ENCODE peak calls at places on chromosome 11, in seven cellular contexts. C is PC-3, F is IMR-90, O is mesendoderm, Y is neuronal stem cell, D is mesenchymal stem cell, G is fibroblast of lung. K is an unnamed sample. For H3K4me1, the result is how much of the 10 kb centered on the place peaks cover.

GRCh38 chr11:27255447-27255828 is 107.6 kb downstream of the CCDC34 start:
- DNase-seq in F (peak), C (no peak), O (no peak), G (peak), D (no peak), Y (no peak), K (no peak)

GRCh38 chr11:134558258-134558835 is 146.3 kb upstream of the B3GAT1 start:
- DNase-seq in F (no peak), C (no peak), D (no peak), O (no peak), Y (no peak), G (no peak), K (no peak)

GRCh38 chr11:30326114-30326783 is 3.3 kb downstream of the ARL14EP start:
- DNase-seq in Y (no peak), O (no peak), G (peak), C (peak), D (peak), F (peak), K (no peak)

GRCh38 chr11:75562048-75562835 is at the start of gene SERPINH1:
- DNase-seq in G (peak), O (peak), F (peak), Y (no peak), C (peak), D (peak), K (peak)

GRCh38 chr11:125621995-125622394 is 3.0 kb upstream of the CHEK1 start:
- DNase-seq in Y (no peak), D (peak), C (peak), F (peak), G (peak), O (no peak), K (no peak)

GRCh38 chr11:100735949-100736675 is 49.0 kb downstream of the ARHGAP42 start:
- DNase-seq in D (peak), Y (no peak), O (peak), G (peak), F (peak), C (no peak), K (no peak)

GRCh38 chr11:11531127-11531526 is 90.7 kb downstream of the GALNT18 start:
- DNase-seq in O (no peak), G (no peak), Y (no peak), F (no peak), C (no peak), D (no peak), K (no peak)

GRCh38 chr11:14529933-14530332 is 9.7 kb upstream of the PSMA1 start:
- DNase-seq in C (peak), O (peak), Y (no peak), D (no peak), G (no peak), F (no peak), K (no peak)

GRCh38 chr11:83773950-83774880 is 488.0 kb upstream of the CCDC90B start:
- DNase-seq in D (peak), O (peak), G (peak), C (peak), F (peak), Y (no peak), K (no peak)

GRCh38 chr11:84829162-84829561 is 798.0 kb downstream of the DLG2 start:
- DNase-seq in F (no peak), G (no peak), D (no peak), C (peak), O (no peak), Y (no peak), K (no peak)

GRCh38 chr11:20081336-20081735 is 78.9 kb downstream of the DBX1 start:
- DNase-seq in C (no peak), O (no peak), Y (no peak), D (no peak), F (no peak), G (no peak), K (no peak)

GRCh38 chr11:114131366-114131963 is 72.0 kb downstream of the ZBTB16 start:
- DNase-seq in G (no peak), Y (no peak), D (peak), C (no peak), O (no peak), F (no peak), K (no peak)
- H3K4me1 ChIP-seq in G (under half), Y (under half), D (under half), C (under half), O (under half), F (under half), K (under half)

GRCh38 chr11:70141490-70142014 is 61.5 kb upstream of the FADD start:
- DNase-seq in O (peak), G (peak), C (no peak), Y (peak), F (no peak), D (no peak), K (no peak)

GRCh38 chr11:70142171-70142875 is 60.8 kb upstream of the FADD start:
- DNase-seq in C (peak), Y (peak), O (peak), D (no peak), F (no peak), G (peak), K (no peak)

GRCh38 chr11:70139785-70140410 is 61.8 kb downstream of the ANO1 start:
- DNase-seq in F (no peak), Y (no peak), G (no peak), C (no peak), O (no peak), D (no peak), K (no peak)

GRCh38 chr11:70138403-70138802 is 60.3 kb downstream of the ANO1 start:
- DNase-seq in F (no peak), O (no peak), G (no peak), Y (no peak), D (no peak), C (no peak), K (no peak)

GRCh38 chr11:70140859-70141489 is 62.1 kb upstream of the FADD start:
- DNase-seq in G (no peak), D (peak), O (peak), Y (no peak), C (no peak), F (peak), K (no peak)
- H3K4me3 ChIP-seq in G (no peak), D (no peak), O (no peak), Y (no peak), C (no peak), F (no peak), K (no peak)

DNA sequence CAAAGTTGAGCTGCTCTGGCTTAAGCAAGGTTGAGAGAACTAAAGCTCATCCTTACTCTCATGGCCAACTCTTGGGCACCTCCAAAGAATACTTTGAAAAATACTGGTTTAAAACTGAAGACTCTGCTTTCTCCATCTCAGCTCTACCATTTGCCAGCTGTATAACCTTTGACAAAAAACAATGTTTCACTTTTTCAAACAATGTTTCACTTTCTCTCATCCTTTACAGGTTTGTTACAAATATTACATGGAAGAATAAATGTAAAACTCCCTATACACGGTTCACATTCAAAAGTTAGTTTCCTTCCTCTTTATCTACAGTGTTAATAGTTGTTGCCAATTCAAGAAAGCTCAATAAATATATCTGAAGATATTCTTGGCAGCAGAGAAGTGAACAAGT is 19.2 kb downstream of the AMBRA1 start:
- DNase-seq in C (no peak), D (no peak), O (no peak), Y (no peak), G (no peak), F (no peak), K (no peak)
- H3K9ac ChIP-seq in C (no peak), D (no peak), O (no peak), Y (no peak), G (no peak), F (no peak), K (no peak)

GRCh38 chr11:94130589-94131362 is 2.1 kb downstream of the PANX1 start:
- DNase-seq in Y (no peak), O (no peak), G (peak), C (peak), F (peak), D (peak), K (no peak)
- H3K4me1 ChIP-seq in Y (under half), O (under half), G (under half), C (half or more), F (under half), D (under half), K (under half)

GRCh38 chr11:65261591-65262380 is at the start of gene POLA2:
- DNase-seq in Y (peak), F (peak), C (peak), G (peak), O (peak), D (peak), K (peak)

GRCh38 chr11:65260302-65260701 is 1.5 kb upstream of the POLA2 start:
- DNase-seq in G (no peak), D (no peak), Y (no peak), F (no peak), O (no peak), C (no peak), K (peak)

GRCh38 chr11:65262381-65262680 is 569 bp downstream of the POLA2 start:
- DNase-seq in G (no peak), D (no peak), F (no peak), O (no peak), Y (no peak), C (peak), K (no peak)

GRCh38 chr11:65262775-65263174 is 1.0 kb downstream of the POLA2 start:
- DNase-seq in Y (no peak), G (no peak), O (no peak), F (no peak), C (no peak), D (no peak), K (no peak)

DNA sequence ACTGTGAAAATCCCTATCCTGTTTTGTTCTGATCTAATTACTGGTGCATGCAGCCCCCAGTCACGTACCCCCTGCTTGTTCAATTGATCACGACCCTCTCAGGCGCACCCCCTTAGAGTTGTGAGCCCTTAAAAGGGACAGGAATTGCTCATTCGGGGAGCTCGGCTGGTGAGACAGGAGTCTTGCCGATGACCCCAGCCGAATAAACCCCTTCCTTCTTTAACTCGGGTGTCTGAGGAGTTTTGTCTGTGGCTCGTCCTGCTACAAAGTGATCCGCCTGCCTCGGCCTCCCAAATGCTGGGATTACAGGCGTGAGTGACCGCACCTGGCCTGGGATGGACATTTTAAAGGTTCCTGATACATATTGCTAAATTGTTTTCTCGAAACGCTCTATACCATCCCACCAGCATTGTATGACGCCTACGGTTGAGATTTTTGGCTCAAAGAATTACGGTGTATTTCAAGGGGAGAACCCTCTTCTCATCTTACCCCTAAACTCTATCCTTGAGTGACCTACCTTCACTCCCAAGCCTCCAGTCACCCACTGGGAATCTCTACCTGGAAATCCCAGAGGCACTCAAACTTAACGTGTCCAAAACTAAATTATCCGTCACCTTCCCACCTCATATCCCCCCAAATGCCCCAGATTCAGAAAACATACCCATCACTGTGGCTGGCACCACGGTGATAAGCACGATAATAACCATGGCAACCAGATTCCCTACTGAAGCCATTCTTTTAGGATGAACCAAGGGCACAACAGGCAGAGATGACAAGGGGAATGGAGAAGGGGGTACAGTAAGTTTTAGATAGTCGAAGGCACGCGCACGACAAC is 789 bp upstream of the POLA2 start:
- DNase-seq in F (no peak), D (no peak), C (no peak), Y (no peak), G (no peak), O (peak), K (peak)
- H3K4me3 ChIP-seq in F (peak), D (peak), C (peak), Y (peak), G (peak), O (peak), K (peak)

DNA sequence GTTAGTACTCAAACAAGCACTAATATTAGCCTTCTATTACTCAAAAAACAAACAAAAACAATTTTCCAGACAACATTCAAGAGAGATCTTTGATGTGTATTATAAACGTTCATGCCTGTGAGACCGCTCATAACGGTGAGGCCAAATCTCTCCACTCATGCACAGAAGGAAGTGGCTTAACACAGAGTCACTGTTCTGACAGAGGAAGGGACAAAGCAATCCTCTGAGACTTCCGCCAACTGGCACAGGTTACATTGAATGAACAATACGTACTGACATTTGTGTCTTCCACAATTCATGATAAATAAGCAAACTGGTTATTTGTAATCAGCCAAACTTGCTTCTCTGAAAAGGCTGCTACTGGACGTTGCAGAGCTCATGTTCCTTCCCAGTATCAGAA is 30.5 kb downstream of the CHKA start:
- DNase-seq in F (peak), G (peak), C (peak), O (no peak), D (no peak), Y (no peak), K (no peak)
- H3K9ac ChIP-seq in F (no peak), G (no peak), C (no peak), O (no peak), D (no peak), Y (no peak), K (no peak)

DNA sequence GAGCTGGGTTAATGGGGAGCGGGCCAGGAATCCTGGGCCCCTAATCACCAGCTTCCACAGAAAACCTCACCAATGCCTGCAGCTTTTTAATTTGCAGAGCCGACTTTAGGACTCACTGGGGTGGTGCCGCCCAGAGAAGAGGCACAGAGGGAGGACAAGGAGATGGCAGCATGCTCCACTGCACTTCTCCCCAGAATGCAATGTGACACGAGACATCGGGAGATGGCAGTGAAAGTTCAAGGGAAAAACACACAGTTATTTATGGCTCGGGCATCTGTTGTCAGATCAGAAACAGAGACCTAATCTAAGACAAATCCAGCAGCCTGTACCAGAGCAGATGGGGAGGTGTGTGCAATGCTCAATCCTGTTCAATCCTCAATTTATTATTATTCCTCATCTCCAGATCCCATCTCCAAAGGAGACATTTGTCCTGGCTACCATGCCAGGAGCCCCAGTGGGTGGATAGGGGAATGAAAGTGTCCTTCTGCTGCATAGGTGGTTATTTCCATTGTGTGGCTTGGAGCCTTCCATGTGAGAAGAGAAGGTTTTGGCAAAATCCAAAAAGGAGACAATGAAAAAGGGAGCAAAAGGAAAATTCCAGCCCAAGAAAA is 250.0 kb downstream of the NXPE2 start:
- DNase-seq in O (no peak), C (no peak), Y (no peak), G (no peak), F (no peak), D (no peak), K (no peak)
- H3K4me1 ChIP-seq in O (under half), C (under half), Y (under half), G (under half), F (under half), D (under half), K (under half)